ENCODE peak calls at places on chromosomes 11 and 22, in six cellular contexts. E is cardiac fibroblast, W is NCI-H1092 treated with DMSO at 0.1 percent for 48 hours, L is NAMALWA, G is NCI-H1417, O is esophagus squamous epithelium. H is an unnamed sample.

GRCh38 chr11:57491371-57492061 is 24.0 kb downstream of the SLC43A1 start:
- DNase-seq in L (peak), O (no peak), E (peak), W (no peak), G (no peak), H (no peak)

GRCh38 chr11:18005376-18006129 is 7.3 kb downstream of the SERGEF start:
- DNase-seq in G (no peak), E (no peak), L (no peak), O (no peak), W (no peak), H (no peak)

GRCh38 chr11:111530091-111530490 is 10.4 kb upstream of the LAYN start:
- DNase-seq in O (no peak), L (no peak), W (no peak), E (peak), G (no peak), H (peak)

GRCh38 chr22:31977141-31977781 is 32.9 kb downstream of the YWHAH start:
- DNase-seq in L (peak), E (peak), W (peak), G (peak), O (no peak), H (peak)

GRCh38 chr11:60428517-60428916 is 855 bp upstream of the MS4A5 start:
- DNase-seq in G (no peak), W (no peak), L (no peak), O (no peak), E (no peak), H (peak)

GRCh38 chr22:42330953-42331525 is 60.6 kb upstream of the TCF20 start:
- DNase-seq in O (no peak), E (no peak), L (no peak), G (peak), W (peak), H (no peak)

GRCh38 chr11:93905384-93905783 is 55.0 kb upstream of the VSTM5 start:
- DNase-seq in E (peak), G (no peak), O (no peak), W (no peak), L (no peak), H (peak)

GRCh38 chr22:39651783-39652058 is 81.2 kb downstream of the CACNA1I start:
- DNase-seq in E (peak), G (no peak), L (no peak), O (no peak), W (no peak), H (no peak)

GRCh38 chr11:12079726-12080556 is 30.4 kb upstream of the MICAL2 start:
- DNase-seq in O (no peak), L (no peak), E (peak), W (no peak), G (no peak), H (peak)

GRCh38 chr11:61587951-61588695 is 7.2 kb upstream of the SYT7 start:
- DNase-seq in E (no peak), W (no peak), G (peak), L (peak), O (no peak), H (no peak)

GRCh38 chr22:17359501-17359900 is 9.8 kb upstream of the CECR2 start:
- DNase-seq in O (no peak), L (no peak), G (no peak), E (no peak), W (no peak), H (no peak)

GRCh38 chr22:22787151-22787550 is 100.5 kb upstream of the IGLL5 start:
- DNase-seq in O (no peak), G (no peak), L (no peak), E (no peak), W (no peak), H (no peak)

GRCh38 chr22:50481440-50482106 is at the start of gene ADM2:
- DNase-seq in O (no peak), L (no peak), W (no peak), G (no peak), E (peak), H (no peak)

GRCh38 chr11:75068993-75069392 is 27.7 kb downstream of the OR2AT4 start:
- DNase-seq in G (no peak), W (no peak), L (no peak), O (no peak), E (no peak), H (no peak)

GRCh38 chr11:72581067-72581466 is 93.2 kb downstream of the PDE2A start:
- DNase-seq in G (no peak), L (peak), W (no peak), E (no peak), O (no peak), H (no peak)

GRCh38 chr11:116694017-116694725 is 78.6 kb downstream of the BUD13 start:
- DNase-seq in O (no peak), W (no peak), G (no peak), E (no peak), L (no peak), H (no peak)

GRCh38 chr22:41994506-41994905 is 4.1 kb upstream of the WBP2NL start:
- DNase-seq in W (no peak), G (no peak), O (no peak), E (no peak), L (no peak), H (no peak)

GRCh38 chr11:10478574-10479550 is 23.8 kb downstream of the AMPD3 start:
- DNase-seq in G (no peak), E (no peak), L (no peak), O (no peak), W (no peak), H (no peak)

GRCh38 chr11:5364214-5364613 is 12.9 kb downstream of the OR51B6 start:
- DNase-seq in O (no peak), G (no peak), W (no peak), E (peak), L (no peak), H (no peak)

GRCh38 chr11:111911563-111912401 is at the start of gene CRYAB:
- DNase-seq in E (peak), O (no peak), G (no peak), W (no peak), L (no peak), H (peak)

GRCh38 chr22:26513852-26514251 is 1.6 kb upstream of the TFIP11 start:
- DNase-seq in L (no peak), G (no peak), O (no peak), W (no peak), E (no peak), H (no peak)

GRCh38 chr11:12106501-12106900 is 3.9 kb upstream of the MICAL2 start:
- DNase-seq in G (peak), E (no peak), W (no peak), O (no peak), L (no peak), H (no peak)

GRCh38 chr11:18844753-18845367 is 53.3 kb upstream of the PTPN5 start:
- DNase-seq in G (peak), L (peak), E (peak), O (no peak), W (peak), H (peak)

GRCh38 chr22:41917375-41917905 is 2.6 kb upstream of the SHISA8 start:
- DNase-seq in O (no peak), W (peak), G (no peak), E (no peak), L (no peak), H (no peak)

GRCh38 chr11:95097209-95097608 is 7.6 kb downstream of the ENDOD1 start:
- DNase-seq in O (no peak), L (no peak), G (no peak), E (no peak), W (no peak), H (no peak)

GRCh38 chr22:49294656-49295464 is 532.8 kb downstream of the BRD1 start:
- DNase-seq in G (no peak), W (no peak), E (no peak), L (no peak), O (no peak), H (no peak)

GRCh38 chr11:17700991-17701390 is 18.4 kb upstream of the MYOD1 start:
- DNase-seq in G (no peak), O (no peak), L (no peak), W (no peak), E (no peak), H (peak)

GRCh38 chr11:113133071-113133470 is 171.9 kb downstream of the NCAM1 start:
- DNase-seq in L (no peak), G (no peak), O (no peak), W (no peak), E (no peak), H (no peak)

GRCh38 chr11:100719362-100719761 is 32.3 kb downstream of the ARHGAP42 start:
- DNase-seq in O (no peak), W (peak), G (peak), L (no peak), E (peak), H (peak)

GRCh38 chr11:35141538-35141937 is 2.6 kb downstream of the CD44 start:
- DNase-seq in E (no peak), W (no peak), L (no peak), G (no peak), O (no peak), H (no peak)

GRCh38 chr22:28019360-28019759 is 100.3 kb upstream of the PITPNB start:
- DNase-seq in E (no peak), G (no peak), W (no peak), L (no peak), O (no peak), H (peak)

GRCh38 chr11:89477175-89477574 is 14.0 kb downstream of the NOX4 start:
- DNase-seq in L (no peak), W (peak), O (no peak), E (no peak), G (no peak), H (no peak)

GRCh38 chr11:77107950-77108349 is 5.3 kb downstream of the OMP start:
- DNase-seq in G (no peak), L (no peak), E (peak), W (peak), O (no peak), H (peak)

GRCh38 chr11:74004694-74005615 is 3.9 kb downstream of the UCP3 start:
- DNase-seq in O (no peak), W (no peak), L (peak), E (no peak), G (no peak), H (no peak)

GRCh38 chr11:125348704-125349635 is 147.1 kb downstream of the FEZ1 start:
- DNase-seq in E (peak), W (peak), O (no peak), L (peak), G (no peak), H (no peak)